ENCODE peak calls at places on chromosomes 6 and 20, in eight cellular contexts. U is left lung; Y is fibroblast of lung; Z is H9; Q is H7; F is sigmoid colon; E is activated T-helper 9 cell treated with anti-CD3 and anti-CD28 coated beads, Interleukin-2, amount 50 U/mL, for 16 hours; B is pancreas. P is an unnamed sample.

GRCh38 chr6:14273196-14273595 is 155.6 kb downstream of the CD83 start:
- DNase-seq in U (no peak), Y (no peak), Z (peak), Q (peak), F (no peak), E (no peak), B (no peak), P (no peak)

GRCh38 chr20:38187512-38187911 is 22.4 kb upstream of the TGM2 start:
- DNase-seq in U (no peak), Y (peak), Z (peak), Q (peak), F (peak), E (no peak), B (no peak), P (no peak)

GRCh38 chr6:100462990-100463684 is 1.6 kb downstream of the SIM1 start:
- DNase-seq in U (no peak), Y (no peak), Z (peak), Q (peak), F (no peak), E (no peak), B (no peak), P (no peak)

GRCh38 chr6:142975272-142975805 is 30.4 kb upstream of the HIVEP2 start:
- DNase-seq in U (no peak), Y (no peak), Z (no peak), Q (peak), F (no peak), E (no peak), B (no peak), P (no peak)

GRCh38 chr20:51529027-51529749 is 13.3 kb downstream of the NFATC2 start:
- DNase-seq in U (no peak), Y (peak), Z (no peak), Q (no peak), F (no peak), E (peak), B (no peak), P (no peak)

GRCh38 chr6:44024597-44025219 is 102.5 kb downstream of the MRPL14 start:
- DNase-seq in U (no peak), Y (no peak), Z (peak), Q (no peak), F (peak), E (no peak), B (peak), P (no peak)

GRCh38 chr6:150464966-150465365 is 96.2 kb downstream of the IYD start:
- DNase-seq in U (no peak), Y (no peak), Z (no peak), Q (no peak), F (no peak), E (no peak), B (no peak), P (no peak)

GRCh38 chr20:5636841-5637240 is 113.4 kb upstream of the SHLD1 start:
- DNase-seq in U (no peak), Y (no peak), Z (no peak), Q (no peak), F (no peak), E (no peak), B (no peak), P (no peak)

GRCh38 chr6:41705996-41706835 is 29.2 kb downstream of the TFEB start:
- DNase-seq in U (peak), Y (peak), Z (peak), Q (peak), F (peak), E (peak), B (no peak), P (no peak)

GRCh38 chr6:106885659-106886058 is 88.9 kb downstream of the CD24 start:
- DNase-seq in U (no peak), Y (no peak), Z (no peak), Q (no peak), F (no peak), E (no peak), B (no peak), P (no peak)

GRCh38 chr20:37576911-37577310 is 49.2 kb upstream of the BLCAP start:
- DNase-seq in U (no peak), Y (no peak), Z (peak), Q (no peak), F (peak), E (no peak), B (peak), P (no peak)

GRCh38 chr20:61438285-61438684 is 186.2 kb downstream of the CDH4 start:
- DNase-seq in U (no peak), Y (no peak), Z (no peak), Q (no peak), F (no peak), E (no peak), B (no peak), P (no peak)

GRCh38 chr6:22925304-22925835 is 356.0 kb downstream of the HDGFL1 start:
- DNase-seq in U (no peak), Y (no peak), Z (no peak), Q (no peak), F (no peak), E (no peak), B (no peak), P (no peak)

GRCh38 chr6:161626132-161626676 is 352.3 kb upstream of the AGPAT4 start:
- DNase-seq in U (no peak), Y (no peak), Z (no peak), Q (no peak), F (peak), E (no peak), B (no peak), P (no peak)

GRCh38 chr6:223763-224162 is 68.5 kb upstream of the DUSP22 start:
- DNase-seq in U (no peak), Y (peak), Z (no peak), Q (no peak), F (no peak), E (no peak), B (no peak), P (no peak)

GRCh38 chr6:10429638-10430427 is 15.0 kb upstream of the TFAP2A start:
- DNase-seq in U (no peak), Y (peak), Z (no peak), Q (peak), F (no peak), E (no peak), B (no peak), P (no peak)

GRCh38 chr6:168122011-168122410 is 43.0 kb upstream of the FRMD1 start:
- DNase-seq in U (no peak), Y (no peak), Z (peak), Q (no peak), F (peak), E (no peak), B (peak), P (no peak)

GRCh38 chr6:14512246-14512645 is 394.7 kb downstream of the CD83 start:
- DNase-seq in U (no peak), Y (no peak), Z (no peak), Q (no peak), F (no peak), E (no peak), B (no peak), P (no peak)

GRCh38 chr20:64222273-64222672 is 33.3 kb upstream of the PCMTD2 start:
- DNase-seq in U (no peak), Y (peak), Z (no peak), Q (no peak), F (no peak), E (no peak), B (no peak), P (no peak)

GRCh38 chr6:17165383-17165782 is 63.5 kb downstream of the STMND1 start:
- DNase-seq in U (no peak), Y (peak), Z (no peak), Q (no peak), F (no peak), E (no peak), B (no peak), P (no peak)

GRCh38 chr6:148535976-148536375 is 193.3 kb downstream of the SASH1 start:
- DNase-seq in U (no peak), Y (peak), Z (no peak), Q (no peak), F (no peak), E (no peak), B (no peak), P (no peak)

GRCh38 chr20:37356387-37356786 is 10.4 kb downstream of the SRC start:
- DNase-seq in U (peak), Y (peak), Z (no peak), Q (peak), F (peak), E (no peak), B (peak), P (peak)

GRCh38 chr6:41967312-41968287 is 26.0 kb upstream of the CCND3 start:
- DNase-seq in U (no peak), Y (peak), Z (no peak), Q (no peak), F (peak), E (no peak), B (no peak), P (no peak)

GRCh38 chr6:90003069-90003800 is 109.0 kb downstream of the GJA10 start:
- DNase-seq in U (no peak), Y (no peak), Z (no peak), Q (no peak), F (no peak), E (no peak), B (no peak), P (no peak)

GRCh38 chr6:68967549-68968300 is 332.6 kb downstream of the ADGRB3 start:
- DNase-seq in U (no peak), Y (peak), Z (peak), Q (peak), F (peak), E (peak), B (peak), P (no peak)

GRCh38 chr20:36320261-36320897 is 14.2 kb downstream of the DLGAP4 start:
- DNase-seq in U (no peak), Y (no peak), Z (peak), Q (peak), F (no peak), E (no peak), B (peak), P (peak)

GRCh38 chr6:56246941-56247653 is at the start of gene COL21A1:
- DNase-seq in U (peak), Y (peak), Z (peak), Q (peak), F (peak), E (no peak), B (peak), P (peak)

GRCh38 chr6:114783083-114783482 is 440.3 kb upstream of the HS3ST5 start:
- DNase-seq in U (no peak), Y (no peak), Z (no peak), Q (no peak), F (no peak), E (no peak), B (no peak), P (no peak)

GRCh38 chr20:1469925-1470571 is 3.4 kb upstream of the NSFL1C start:
- DNase-seq in U (peak), Y (peak), Z (peak), Q (peak), F (peak), E (no peak), B (peak), P (no peak)

GRCh38 chr20:364905-365794 is 15.4 kb upstream of the TRIB3 start:
- DNase-seq in U (no peak), Y (no peak), Z (no peak), Q (no peak), F (no peak), E (no peak), B (no peak), P (no peak)

GRCh38 chr6:326896-327537 is 34.7 kb downstream of the DUSP22 start:
- DNase-seq in U (peak), Y (no peak), Z (no peak), Q (no peak), F (peak), E (no peak), B (peak), P (no peak)

GRCh38 chr6:146200136-146200708 is 171.4 kb downstream of the GRM1 start:
- DNase-seq in U (no peak), Y (no peak), Z (no peak), Q (no peak), F (no peak), E (no peak), B (no peak), P (no peak)

GRCh38 chr6:137297887-137298286 is 78.7 kb upstream of the IFNGR1 start:
- DNase-seq in U (no peak), Y (peak), Z (peak), Q (peak), F (no peak), E (no peak), B (no peak), P (no peak)

P was measured in chondrocyte.